ENCODE peak calls at places on chromosome 21, in four cellular contexts. M is SK-N-SH, W is HepG2, K is K562. Q is an unnamed sample.

GRCh38 chr21:32414579-32415358 is 2.3 kb downstream of the EVA1C start:
- DNase-seq in M (peak; percentile 42), W (no peak), K (no peak), Q (no peak)

GRCh38 chr21:45550552-45551210 is 8.4 kb upstream of the SLC19A1 start:
- DNase-seq in M (no peak), W (no peak), K (no peak), Q (no peak)

GRCh38 chr21:35321322-35322200 is 272.5 kb upstream of the RUNX1 start:
- DNase-seq in M (no peak), W (no peak), K (no peak), Q (no peak)

GRCh38 chr21:43938751-43939442 is 73.2 kb upstream of the TRAPPC10 start:
- DNase-seq in M (peak; percentile 90), W (peak; percentile 81), K (peak; percentile 97), Q (peak; percentile 35)

GRCh38 chr21:38910390-38911008 is 104.8 kb downstream of the ETS2 start:
- DNase-seq in M (peak; percentile 38), W (no peak), K (no peak), Q (no peak)

GRCh38 chr21:46619846-46620245 is 15.0 kb upstream of the S100B start:
- DNase-seq in M (no peak), W (no peak), K (peak; percentile 7), Q (no peak)

GRCh38 chr21:44390886-44391285 is 37.5 kb downstream of the TRPM2 start:
- DNase-seq in M (peak; percentile 11), W (no peak), K (no peak), Q (no peak)

GRCh38 chr21:42347601-42348327 is 3.0 kb downstream of the TFF2 start:
- DNase-seq in M (no peak), W (no peak), K (no peak), Q (no peak)

GRCh38 chr21:43975469-43976098 is 36.5 kb upstream of the TRAPPC10 start:
- DNase-seq in M (peak; percentile 91), W (peak; percentile 32), K (peak; percentile 88), Q (peak; percentile 91)

GRCh38 chr21:37208741-37209225 is 58.4 kb downstream of the VPS26C start:
- DNase-seq in M (no peak), W (no peak), K (no peak), Q (no peak)

GRCh38 chr21:14911351-14911750 is 153.4 kb downstream of the NRIP1 start:
- DNase-seq in M (no peak), W (no peak), K (no peak), Q (peak; percentile 84)

GRCh38 chr21:37032877-37033471 is 26.5 kb downstream of the RIPPLY3 start:
- DNase-seq in M (no peak), W (no peak), K (no peak), Q (no peak)

GRCh38 chr21:45555251-45555556 is 13.0 kb upstream of the SLC19A1 start:
- DNase-seq in M (peak; percentile 91), W (no peak), K (no peak), Q (no peak)

GRCh38 chr21:28269173-28269572 is 723.5 kb downstream of the LTN1 start:
- DNase-seq in M (peak; percentile 53), W (no peak), K (no peak), Q (no peak)

GRCh38 chr21:42214921-42215320 is 4.0 kb upstream of the ABCG1 start:
- DNase-seq in M (no peak), W (no peak), K (no peak), Q (no peak)

GRCh38 chr21:32257952-32258785 is 20.7 kb downstream of the MIS18A start:
- DNase-seq in M (peak; percentile 81), W (peak; percentile 73), K (peak; percentile 77), Q (peak; percentile 64)

GRCh38 chr21:15122241-15122640 is 57.4 kb upstream of the NRIP1 start:
- DNase-seq in M (no peak), W (peak; percentile 57), K (no peak), Q (no peak)

GRCh38 chr21:46054447-46054846 is 43.5 kb upstream of the COL6A2 start:
- DNase-seq in M (no peak), W (no peak), K (no peak), Q (no peak)

GRCh38 chr21:42234464-42235241 is 15.7 kb downstream of the ABCG1 start:
- DNase-seq in M (peak; percentile 92), W (peak; percentile 4), K (peak; percentile 80), Q (peak; percentile 72)

GRCh38 chr21:38989745-38990423 is 184.2 kb downstream of the ETS2 start:
- DNase-seq in M (peak; percentile 77), W (peak; percentile 88), K (no peak), Q (no peak)

GRCh38 chr21:37072239-37072987 is 458 bp downstream of the PIGP start:
- DNase-seq in M (no peak), W (no peak), K (peak; percentile 76), Q (peak; percentile 92)

GRCh38 chr21:29025328-29025713 is 853 bp downstream of the USP16 start:
- DNase-seq in M (no peak), W (no peak), K (peak; percentile 19), Q (peak; percentile 12)

GRCh38 chr21:26280715-26281310 is 110.2 kb upstream of the APP start:
- DNase-seq in M (peak; percentile 77), W (no peak), K (no peak), Q (peak; percentile 27)

GRCh38 chr21:44082648-44083436 is 24.4 kb upstream of the PWP2 start:
- DNase-seq in M (no peak), W (no peak), K (no peak), Q (no peak)

GRCh38 chr21:25118648-25119047 is 488.6 kb downstream of the MRPL39 start:
- DNase-seq in M (no peak), W (no peak), K (no peak), Q (no peak)

GRCh38 chr21:25115021-25115420 is 492.3 kb downstream of the MRPL39 start:
- DNase-seq in M (no peak), W (no peak), K (no peak), Q (no peak)
- TF ChIP-seq JUND in M (peak; percentile 31), W (no peak), K (no peak), Q (no peak)

GRCh38 chr21:31038376-31038775 is at the start of gene KRTAP19-8:
- DNase-seq in M (no peak), W (no peak), K (no peak), Q (no peak)

GRCh38 chr21:31030367-31031106 is 7.7 kb downstream of the KRTAP19-8 start:
- DNase-seq in M (no peak), W (no peak), K (no peak), Q (no peak)

GRCh38 chr21:31034378-31034777 is 3.9 kb downstream of the KRTAP19-8 start:
- DNase-seq in M (no peak), W (no peak), K (no peak), Q (no peak)
- TF ChIP-seq JUND in M (no peak), W (no peak), K (no peak), Q (no peak)

GRCh38 chr21:40623550-40623949 is 223.4 kb downstream of the DSCAM start:
- DNase-seq in M (no peak), W (no peak), K (no peak), Q (no peak)
- TF ChIP-seq JUND in M (no peak), W (no peak), K (no peak), Q (no peak)

GRCh38 chr21:16294128-16294527 is 564.3 kb downstream of the USP25 start:
- DNase-seq in M (no peak), W (no peak), K (no peak), Q (no peak)
- TF ChIP-seq JUND in M (no peak), W (no peak), K (no peak), Q (no peak)